ENCODE peak calls at places on chromosomes 1 and 21, in four cellular contexts. O, Z, S and J are unnamed samples.
A peak's percentile ranks its signal among the peaks of the same experiment; 100 is the strongest.

GRCh38 chr1:82921759-82922158 is 1077.2 kb downstream of the TTLL7 start:
- DNase-seq in O (no peak), Z (no peak), S (no peak), J (no peak)

GRCh38 chr1:176227579-176227978 is 20.5 kb upstream of the COP1 start:
- DNase-seq in S (no peak), O (no peak), Z (no peak), J (no peak)

GRCh38 chr1:21659099-21659923 is 9.8 kb downstream of the RAP1GAP start:
- DNase-seq in O (peak; percentile 80), Z (no peak), S (peak; percentile 86), J (peak; percentile 93)

GRCh38 chr1:158112994-158113758 is 67.5 kb upstream of the CD1D start:
- DNase-seq in S (peak; percentile 65), O (peak; percentile 75), Z (no peak), J (no peak)

GRCh38 chr1:38938722-38939260 is 2.8 kb downstream of the RHBDL2 start:
- DNase-seq in O (no peak), Z (no peak), S (no peak), J (no peak)

GRCh38 chr1:151981178-151981525 is 12.5 kb downstream of the S100A10 start:
- DNase-seq in O (no peak), Z (no peak), S (no peak), J (no peak)

GRCh38 chr1:20534659-20535417 is 17.5 kb upstream of the FAM43B start:
- DNase-seq in S (no peak), Z (no peak), O (no peak), J (no peak)

GRCh38 chr1:180981596-180982387 is 40.9 kb downstream of the STX6 start:
- DNase-seq in Z (no peak), O (no peak), S (no peak), J (no peak)

GRCh38 chr1:109482796-109483638 is 688 bp upstream of the ATXN7L2 start:
- DNase-seq in S (peak; percentile 60), O (no peak), Z (peak; percentile 80), J (no peak)

GRCh38 chr1:106699436-106699835 is 357.0 kb upstream of the PRMT6 start:
- DNase-seq in Z (no peak), O (no peak), S (no peak), J (no peak)

GRCh38 chr1:88779880-88780279 is 95.8 kb downstream of the PKN2 start:
- DNase-seq in S (no peak), O (no peak), Z (no peak), J (no peak)

GRCh38 chr21:31220567-31220966 is 123.5 kb downstream of the TIAM1 start:
- DNase-seq in S (no peak), O (no peak), Z (no peak), J (no peak)

GRCh38 chr21:38679531-38679930 is 126.2 kb upstream of the ETS2 start:
- DNase-seq in Z (no peak), S (no peak), O (no peak), J (no peak)

GRCh38 chr1:42392923-42393848 is 12.6 kb downstream of the RIMKLA start:
- DNase-seq in S (no peak), O (no peak), Z (no peak), J (no peak)

GRCh38 chr1:67327864-67328263 is 20.2 kb downstream of the IL12RB2 start:
- DNase-seq in Z (no peak), S (no peak), O (no peak), J (no peak)

GRCh38 chr1:227942021-227942715 is 5.6 kb downstream of the WNT9A start:
- DNase-seq in S (no peak), Z (peak; percentile 55), O (no peak), J (peak; percentile 80)

GRCh38 chr1:13583592-13583963 is at the start of gene PDPN:
- DNase-seq in O (no peak), S (peak; percentile 82), Z (peak; percentile 72), J (no peak)

GRCh38 chr1:228095161-228095560 is 8.0 kb downstream of the C1orf35 start:
- DNase-seq in Z (peak; percentile 26), O (no peak), S (no peak), J (no peak)

GRCh38 chr1:84382127-84382526 is 16.2 kb upstream of the DNASE2B start:
- DNase-seq in S (no peak), O (no peak), Z (no peak), J (no peak)

GRCh38 chr1:26287033-26287711 is 7.3 kb downstream of the SH3BGRL3 start:
- DNase-seq in Z (peak; percentile 73), O (no peak), S (no peak), J (no peak)

GRCh38 chr1:227306689-227307088 is 11.6 kb downstream of the CDC42BPA start:
- DNase-seq in Z (no peak), S (no peak), O (no peak), J (no peak)

GRCh38 chr1:201555593-201555945 is 16.6 kb downstream of the NAV1 start:
- DNase-seq in Z (no peak), S (no peak), O (no peak), J (no peak)

GRCh38 chr1:9166289-9167235 is 37.7 kb upstream of the GPR157 start:
- DNase-seq in O (no peak), S (no peak), Z (no peak), J (no peak)

GRCh38 chr1:3132685-3133084 is 63.7 kb downstream of the PRDM16 start:
- DNase-seq in Z (no peak), O (no peak), S (no peak), J (no peak)

GRCh38 chr1:229227298-229227919 is 43.5 kb upstream of the RAB4A start:
- DNase-seq in S (peak; percentile 91), Z (peak; percentile 86), O (peak; percentile 92), J (peak; percentile 92)

GRCh38 chr1:172845371-172845770 is 186.5 kb downstream of the FASLG start:
- DNase-seq in Z (no peak), S (no peak), O (no peak), J (no peak)

GRCh38 chr1:245990315-245991022 is 516.6 kb downstream of the SMYD3 start:
- DNase-seq in Z (no peak), S (no peak), O (no peak), J (no peak)

GRCh38 chr1:29256979-29257804 is 20.9 kb downstream of the PTPRU start:
- DNase-seq in O (no peak), Z (no peak), S (peak; percentile 24), J (no peak)

DNA sequence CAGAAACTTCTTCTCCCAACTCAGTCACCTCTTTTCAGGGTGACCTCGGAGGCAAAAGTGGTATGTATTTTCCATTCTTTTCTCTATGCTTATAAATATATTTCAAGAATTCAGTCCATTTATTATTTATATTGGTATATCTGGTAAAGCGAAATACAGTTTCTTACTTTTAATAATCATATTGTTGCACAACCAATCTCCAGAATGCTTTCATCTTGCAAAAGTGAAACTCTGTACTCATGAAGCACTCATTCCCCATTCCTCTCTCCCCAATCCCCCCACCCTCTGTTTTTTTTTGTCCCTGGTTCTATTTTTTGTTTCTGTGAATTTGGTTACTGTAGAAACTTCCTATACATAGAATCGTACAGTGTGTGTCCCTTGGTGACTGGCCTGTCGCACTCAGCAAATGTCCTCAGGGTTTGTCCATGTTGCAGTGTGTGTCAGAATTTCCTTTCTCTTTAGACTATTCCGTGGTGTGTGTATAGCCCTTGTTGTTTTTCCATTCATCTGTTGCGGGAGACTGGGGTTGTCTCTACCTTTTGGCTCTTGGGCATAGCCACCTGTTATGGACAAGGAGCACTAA is 7.9 kb upstream of the NLRP3 start:
- DNase-seq in Z (no peak), O (no peak), S (no peak), J (no peak)
- TF ChIP-seq CTCF in Z (no peak), O (no peak), S (no peak), J (no peak)

DNA sequence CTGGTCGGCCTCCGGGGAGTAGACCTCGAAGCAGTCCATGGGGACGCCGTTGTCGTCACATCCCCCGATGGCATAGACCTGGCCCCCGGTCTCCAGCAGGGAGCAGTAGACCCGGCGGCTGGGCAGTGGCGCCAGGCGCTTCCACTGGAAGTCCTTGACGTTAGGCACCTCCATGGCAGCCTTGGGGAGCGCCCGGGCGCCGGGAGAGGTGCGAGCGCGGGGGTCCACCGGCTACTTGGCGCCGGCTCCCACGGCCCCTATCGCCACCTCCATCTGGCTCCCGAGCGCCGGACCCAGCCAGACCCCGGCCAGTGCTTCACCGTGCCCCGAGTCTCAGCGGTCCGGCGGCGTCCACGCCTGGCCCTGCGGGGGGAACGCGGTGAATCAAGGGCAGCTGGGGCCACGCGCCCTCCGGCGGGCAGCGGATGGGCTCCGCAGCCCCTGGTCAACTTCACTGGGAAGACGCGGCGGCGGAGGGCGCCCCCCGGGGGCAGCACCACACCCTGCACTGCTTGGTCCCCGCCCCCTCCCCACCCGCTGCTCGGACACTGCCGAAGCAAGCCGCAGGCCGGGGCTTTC is 13.2 kb downstream of the KLHDC8A start:
- DNase-seq in S (peak; percentile 71), O (no peak), Z (no peak), J (no peak)
- TF ChIP-seq CTCF in S (peak; percentile 38), O (no peak), Z (no peak), J (peak; percentile 35)

GRCh38 chr1:162007485-162007884 is 16.2 kb downstream of the OLFML2B start:
- DNase-seq in Z (no peak), O (no peak), S (no peak), J (no peak)
- TF ChIP-seq CTCF in Z (no peak), O (no peak), S (no peak), J (no peak)

GRCh38 chr1:167209044-167209443 is 11.6 kb upstream of the POU2F1 start:
- DNase-seq in O (no peak), Z (no peak), S (no peak), J (no peak)

GRCh38 chr1:167210966-167211674 is 9.6 kb upstream of the POU2F1 start:
- DNase-seq in Z (no peak), O (peak; percentile 14), S (no peak), J (no peak)

GRCh38 chr1:167206166-167206835 is 14.4 kb upstream of the POU2F1 start:
- DNase-seq in Z (no peak), S (no peak), O (no peak), J (no peak)

GRCh38 chr1:167207940-167208623 is 12.6 kb upstream of the POU2F1 start:
- DNase-seq in Z (no peak), O (no peak), S (no peak), J (no peak)

GRCh38 chr1:167208624-167208976 is 12.1 kb upstream of the POU2F1 start:
- DNase-seq in Z (no peak), O (no peak), S (no peak), J (no peak)
- TF ChIP-seq CTCF in Z (no peak), O (no peak), S (no peak), J (no peak)

GRCh38 chr1:213585959-213586608 is 401.7 kb upstream of the PROX1 start:
- DNase-seq in O (no peak), Z (no peak), S (no peak), J (no peak)
- TF ChIP-seq CTCF in O (no peak), Z (no peak), S (no peak), J (no peak)

GRCh38 chr1:56434659-56435202 is 144.6 kb downstream of the PLPP3 start:
- DNase-seq in Z (no peak), O (no peak), S (peak; percentile 30), J (no peak)
- TF ChIP-seq CTCF in Z (no peak), O (no peak), S (peak; percentile 29), J (peak; percentile 11)

DNA sequence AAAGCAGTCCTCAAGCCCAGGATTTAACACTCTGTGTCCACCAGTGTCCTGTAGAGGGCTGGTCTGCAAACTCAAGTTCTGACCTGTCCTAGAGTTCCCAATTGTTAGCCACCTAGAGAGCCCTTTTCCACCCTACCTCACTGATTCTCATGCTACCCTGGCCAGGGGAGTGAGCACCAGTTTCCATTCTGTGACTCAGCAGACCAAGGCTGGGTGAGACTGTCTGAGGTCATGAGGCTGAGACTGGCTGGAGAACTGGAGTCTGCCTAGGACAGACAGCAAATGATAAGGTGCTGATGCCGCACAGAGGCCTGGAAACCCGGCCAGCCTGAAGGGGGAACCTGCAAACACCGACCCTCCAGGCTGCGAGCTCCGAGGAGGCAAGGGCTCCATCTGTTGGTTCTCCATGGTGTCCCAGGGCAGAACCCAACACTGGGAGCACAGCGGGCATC is 13.7 kb downstream of the GLIS1 start:
- DNase-seq in Z (no peak), O (no peak), S (peak; percentile 80), J (no peak)
- TF ChIP-seq CTCF in Z (no peak), O (no peak), S (no peak), J (peak; percentile 32)

GRCh38 chr1:220139966-220140365 is 46.0 kb downstream of the IARS2 start:
- DNase-seq in S (no peak), O (no peak), Z (no peak), J (no peak)
- TF ChIP-seq CTCF in S (no peak), O (no peak), Z (no peak), J (no peak)